ENCODE peak calls at places on chromosomes 1 and 21, in eight cellular contexts. One of them, this sample, is unnamed.

GRCh38 chr1:168288311-168289052 is 7.8 kb downstream of the TBX19 start:
- DNase-seq in GM10248: no peak
- DNase-seq in astrocyte of the spinal cord: peak; percentile 16
- DNase-seq in kidney epithelial cell: no peak
- DNase-seq in dorsolateral prefrontal cortex: no peak
- DNase-seq in HCT116: no peak
- DNase-seq in testis: no peak
- DNase-seq in cardiac muscle cell: no peak
- DNase-seq in this sample: no peak

GRCh38 chr1:43868741-43869067 is 64.9 kb upstream of the ARTN start:
- DNase-seq in GM10248: no peak
- DNase-seq in astrocyte of the spinal cord: peak; percentile 75
- DNase-seq in kidney epithelial cell: no peak
- DNase-seq in dorsolateral prefrontal cortex: no peak
- DNase-seq in HCT116: no peak
- DNase-seq in testis: peak; percentile 41
- DNase-seq in cardiac muscle cell: peak; percentile 52
- DNase-seq in this sample: no peak

GRCh38 chr1:7042322-7043231 is 257.3 kb downstream of the CAMTA1 start:
- DNase-seq in GM10248: peak; percentile 72
- DNase-seq in astrocyte of the spinal cord: peak; percentile 42
- DNase-seq in kidney epithelial cell: no peak
- DNase-seq in dorsolateral prefrontal cortex: no peak
- DNase-seq in HCT116: peak; percentile 10
- DNase-seq in testis: peak; percentile 46
- DNase-seq in cardiac muscle cell: peak; percentile 45
- DNase-seq in this sample: no peak

GRCh38 chr1:85550784-85551516 is 29.6 kb upstream of the CCN1 start:
- DNase-seq in GM10248: no peak
- DNase-seq in astrocyte of the spinal cord: peak; percentile 84
- DNase-seq in kidney epithelial cell: peak; percentile 73
- DNase-seq in dorsolateral prefrontal cortex: no peak
- DNase-seq in HCT116: no peak
- DNase-seq in testis: no peak
- DNase-seq in cardiac muscle cell: no peak
- DNase-seq in this sample: no peak

GRCh38 chr1:53061859-53062714 is at the start of gene PODN:
- DNase-seq in GM10248: peak; percentile 31
- DNase-seq in astrocyte of the spinal cord: no peak
- DNase-seq in kidney epithelial cell: no peak
- DNase-seq in dorsolateral prefrontal cortex: no peak
- DNase-seq in HCT116: no peak
- DNase-seq in testis: peak; percentile 71
- DNase-seq in cardiac muscle cell: peak; percentile 54
- DNase-seq in this sample: peak; percentile 26

GRCh38 chr1:76267631-76268030 is 193.1 kb downstream of the ST6GALNAC3 start:
- DNase-seq in GM10248: no peak
- DNase-seq in astrocyte of the spinal cord: no peak
- DNase-seq in kidney epithelial cell: no peak
- DNase-seq in dorsolateral prefrontal cortex: no peak
- DNase-seq in HCT116: no peak
- DNase-seq in testis: no peak
- DNase-seq in cardiac muscle cell: no peak
- DNase-seq in this sample: no peak

GRCh38 chr1:169312084-169312954 is 55.3 kb downstream of the NME7 start:
- DNase-seq in GM10248: peak; percentile 10
- DNase-seq in astrocyte of the spinal cord: peak; percentile 96
- DNase-seq in kidney epithelial cell: peak; percentile 96
- DNase-seq in dorsolateral prefrontal cortex: no peak
- DNase-seq in HCT116: peak; percentile 90
- DNase-seq in testis: no peak
- DNase-seq in cardiac muscle cell: no peak
- DNase-seq in this sample: peak; percentile 69

GRCh38 chr1:34408011-34408410 is 231.3 kb downstream of the C1orf94 start:
- DNase-seq in GM10248: no peak
- DNase-seq in astrocyte of the spinal cord: no peak
- DNase-seq in kidney epithelial cell: no peak
- DNase-seq in dorsolateral prefrontal cortex: no peak
- DNase-seq in HCT116: no peak
- DNase-seq in testis: peak; percentile 48
- DNase-seq in cardiac muscle cell: no peak
- DNase-seq in this sample: no peak

GRCh38 chr21:33234618-33235520 is 5.1 kb downstream of the IFNAR2 start:
- DNase-seq in GM10248: no peak
- DNase-seq in astrocyte of the spinal cord: no peak
- DNase-seq in kidney epithelial cell: no peak
- DNase-seq in dorsolateral prefrontal cortex: no peak
- DNase-seq in HCT116: no peak
- DNase-seq in testis: no peak
- DNase-seq in cardiac muscle cell: no peak
- DNase-seq in this sample: peak; percentile 59

GRCh38 chr1:27602510-27603319 is 1.2 kb downstream of the AHDC1 start:
- DNase-seq in GM10248: peak; percentile 54
- DNase-seq in astrocyte of the spinal cord: no peak
- DNase-seq in kidney epithelial cell: no peak
- DNase-seq in dorsolateral prefrontal cortex: no peak
- DNase-seq in HCT116: no peak
- DNase-seq in testis: no peak
- DNase-seq in cardiac muscle cell: peak; percentile 58
- DNase-seq in this sample: peak; percentile 48

GRCh38 chr1:81894867-81895266 is 94.1 kb downstream of the ADGRL2 start:
- DNase-seq in GM10248: no peak
- DNase-seq in astrocyte of the spinal cord: no peak
- DNase-seq in kidney epithelial cell: no peak
- DNase-seq in dorsolateral prefrontal cortex: no peak
- DNase-seq in HCT116: no peak
- DNase-seq in testis: no peak
- DNase-seq in cardiac muscle cell: no peak
- DNase-seq in this sample: no peak

GRCh38 chr1:39170731-39171375 is 33.6 kb upstream of the MACF1 start:
- DNase-seq in GM10248: no peak
- DNase-seq in astrocyte of the spinal cord: no peak
- DNase-seq in kidney epithelial cell: no peak
- DNase-seq in dorsolateral prefrontal cortex: no peak
- DNase-seq in HCT116: no peak
- DNase-seq in testis: no peak
- DNase-seq in cardiac muscle cell: peak; percentile 73
- DNase-seq in this sample: no peak

GRCh38 chr1:156748670-156749428 is 2.6 kb downstream of the HDGF start:
- DNase-seq in GM10248: no peak
- DNase-seq in astrocyte of the spinal cord: no peak
- DNase-seq in kidney epithelial cell: no peak
- DNase-seq in dorsolateral prefrontal cortex: no peak
- DNase-seq in HCT116: no peak
- DNase-seq in testis: peak; percentile 67
- DNase-seq in cardiac muscle cell: peak; percentile 57
- DNase-seq in this sample: no peak

GRCh38 chr1:161956097-161956496 is 67.6 kb downstream of the OLFML2B start:
- DNase-seq in GM10248: no peak
- DNase-seq in astrocyte of the spinal cord: peak; percentile 34
- DNase-seq in kidney epithelial cell: no peak
- DNase-seq in dorsolateral prefrontal cortex: no peak
- DNase-seq in HCT116: no peak
- DNase-seq in testis: no peak
- DNase-seq in cardiac muscle cell: no peak
- DNase-seq in this sample: no peak

GRCh38 chr1:93616996-93617669 is 64.5 kb downstream of the BCAR3 start:
- DNase-seq in GM10248: no peak
- DNase-seq in astrocyte of the spinal cord: no peak
- DNase-seq in kidney epithelial cell: no peak
- DNase-seq in dorsolateral prefrontal cortex: peak; percentile 52
- DNase-seq in HCT116: no peak
- DNase-seq in testis: no peak
- DNase-seq in cardiac muscle cell: no peak
- DNase-seq in this sample: no peak

GRCh38 chr1:40435876-40436275 is 14.4 kb upstream of the ZFP69B start:
- DNase-seq in GM10248: no peak
- DNase-seq in astrocyte of the spinal cord: no peak
- DNase-seq in kidney epithelial cell: no peak
- DNase-seq in dorsolateral prefrontal cortex: no peak
- DNase-seq in HCT116: no peak
- DNase-seq in testis: no peak
- DNase-seq in cardiac muscle cell: no peak
- DNase-seq in this sample: no peak

GRCh38 chr1:216221260-216221700 is 202.0 kb downstream of the USH2A start:
- DNase-seq in GM10248: peak; percentile 28
- DNase-seq in astrocyte of the spinal cord: peak; percentile 87
- DNase-seq in kidney epithelial cell: peak; percentile 42
- DNase-seq in dorsolateral prefrontal cortex: peak; percentile 51
- DNase-seq in HCT116: peak; percentile 7
- DNase-seq in testis: peak; percentile 66
- DNase-seq in cardiac muscle cell: peak; percentile 82
- DNase-seq in this sample: peak; percentile 24

GRCh38 chr1:166840309-166841302 is 1.3 kb downstream of the POGK start:
- DNase-seq in GM10248: no peak
- DNase-seq in astrocyte of the spinal cord: peak; percentile 10
- DNase-seq in kidney epithelial cell: no peak
- DNase-seq in dorsolateral prefrontal cortex: no peak
- DNase-seq in HCT116: no peak
- DNase-seq in testis: no peak
- DNase-seq in cardiac muscle cell: peak; percentile 87
- DNase-seq in this sample: no peak

GRCh38 chr1:184854456-184855180 is 100.0 kb upstream of the EDEM3 start:
- DNase-seq in GM10248: no peak
- DNase-seq in astrocyte of the spinal cord: peak; percentile 64
- DNase-seq in kidney epithelial cell: peak; percentile 7
- DNase-seq in dorsolateral prefrontal cortex: no peak
- DNase-seq in HCT116: no peak
- DNase-seq in testis: no peak
- DNase-seq in cardiac muscle cell: no peak
- DNase-seq in this sample: no peak

GRCh38 chr1:167060141-167061072 is 29.8 kb downstream of the GPA33 start:
- DNase-seq in GM10248: no peak
- DNase-seq in astrocyte of the spinal cord: peak; percentile 14
- DNase-seq in kidney epithelial cell: no peak
- DNase-seq in dorsolateral prefrontal cortex: no peak
- DNase-seq in HCT116: no peak
- DNase-seq in testis: no peak
- DNase-seq in cardiac muscle cell: no peak
- DNase-seq in this sample: no peak

GRCh38 chr21:35933466-35933865 is 126.9 kb downstream of the SETD4 start:
- DNase-seq in GM10248: no peak
- DNase-seq in astrocyte of the spinal cord: peak; percentile 87
- DNase-seq in kidney epithelial cell: peak; percentile 78
- DNase-seq in dorsolateral prefrontal cortex: no peak
- DNase-seq in HCT116: peak; percentile 36
- DNase-seq in testis: peak; percentile 54
- DNase-seq in cardiac muscle cell: no peak
- DNase-seq in this sample: no peak
- TF ChIP-seq CTCF in GM10248: no peak
- TF ChIP-seq CTCF in astrocyte of the spinal cord: peak; percentile 42
- TF ChIP-seq CTCF in kidney epithelial cell: peak; percentile 46
- TF ChIP-seq CTCF in dorsolateral prefrontal cortex: peak; percentile 15
- TF ChIP-seq CTCF in HCT116: peak; percentile 44
- TF ChIP-seq CTCF in testis: no peak
- TF ChIP-seq CTCF in cardiac muscle cell: peak; percentile 46
- TF ChIP-seq CTCF in this sample: no peak

DNA sequence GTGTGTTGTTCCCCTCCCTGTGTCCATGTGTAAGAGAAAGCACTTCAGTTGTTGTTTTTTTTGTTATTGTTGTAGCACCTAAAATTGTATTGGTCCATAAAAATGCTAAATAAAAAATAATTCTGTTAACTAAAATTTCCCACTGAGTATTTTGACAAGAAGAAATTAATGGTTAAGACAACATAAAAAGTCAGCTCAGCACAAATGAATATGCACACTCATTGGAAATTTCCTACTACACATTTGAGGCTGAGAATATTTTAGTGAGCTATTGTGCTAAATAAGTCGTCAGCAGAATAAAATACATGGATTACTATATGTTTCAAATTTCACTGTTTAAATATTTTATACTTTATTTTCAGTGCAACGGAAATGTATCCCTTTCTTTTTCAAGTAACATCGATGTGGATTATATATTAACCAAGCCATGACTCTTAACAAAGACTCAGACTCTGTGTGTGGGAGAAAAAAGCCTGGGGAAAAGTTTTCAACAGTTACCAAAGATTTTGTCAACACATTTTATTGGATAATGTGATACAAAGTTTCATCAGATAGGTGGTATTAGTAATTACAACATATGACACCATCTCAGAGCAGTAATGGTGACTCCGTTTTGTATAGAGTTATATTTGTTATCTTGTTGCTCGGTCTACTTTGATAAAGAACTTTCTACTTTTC is 63.4 kb downstream of the LYPLAL1 start:
- DNase-seq in GM10248: no peak
- DNase-seq in astrocyte of the spinal cord: no peak
- DNase-seq in kidney epithelial cell: peak; percentile 31
- DNase-seq in dorsolateral prefrontal cortex: no peak
- DNase-seq in HCT116: no peak
- DNase-seq in testis: no peak
- DNase-seq in cardiac muscle cell: no peak
- DNase-seq in this sample: no peak
- TF ChIP-seq CTCF in GM10248: no peak
- TF ChIP-seq CTCF in astrocyte of the spinal cord: no peak
- TF ChIP-seq CTCF in kidney epithelial cell: no peak
- TF ChIP-seq CTCF in dorsolateral prefrontal cortex: no peak
- TF ChIP-seq CTCF in HCT116: no peak
- TF ChIP-seq CTCF in testis: no peak
- TF ChIP-seq CTCF in cardiac muscle cell: no peak
- TF ChIP-seq CTCF in this sample: no peak

GRCh38 chr21:36706951-36707762 is 8.2 kb downstream of the SIM2 start:
- DNase-seq in GM10248: no peak
- DNase-seq in astrocyte of the spinal cord: no peak
- DNase-seq in kidney epithelial cell: no peak
- DNase-seq in dorsolateral prefrontal cortex: peak; percentile 28
- DNase-seq in HCT116: no peak
- DNase-seq in testis: no peak
- DNase-seq in cardiac muscle cell: peak; percentile 52
- DNase-seq in this sample: no peak
- TF ChIP-seq CTCF in GM10248: no peak
- TF ChIP-seq CTCF in astrocyte of the spinal cord: peak; percentile 29
- TF ChIP-seq CTCF in kidney epithelial cell: no peak
- TF ChIP-seq CTCF in dorsolateral prefrontal cortex: no peak
- TF ChIP-seq CTCF in HCT116: no peak
- TF ChIP-seq CTCF in testis: no peak
- TF ChIP-seq CTCF in cardiac muscle cell: peak; percentile 29
- TF ChIP-seq CTCF in this sample: no peak

GRCh38 chr1:77828098-77828497 is 48.6 kb downstream of the MIGA1 start:
- DNase-seq in GM10248: no peak
- DNase-seq in astrocyte of the spinal cord: no peak
- DNase-seq in kidney epithelial cell: no peak
- DNase-seq in dorsolateral prefrontal cortex: no peak
- DNase-seq in HCT116: no peak
- DNase-seq in testis: no peak
- DNase-seq in cardiac muscle cell: no peak
- DNase-seq in this sample: no peak
- TF ChIP-seq CTCF in GM10248: no peak
- TF ChIP-seq CTCF in astrocyte of the spinal cord: no peak
- TF ChIP-seq CTCF in kidney epithelial cell: no peak
- TF ChIP-seq CTCF in dorsolateral prefrontal cortex: no peak
- TF ChIP-seq CTCF in HCT116: no peak
- TF ChIP-seq CTCF in testis: no peak
- TF ChIP-seq CTCF in cardiac muscle cell: no peak
- TF ChIP-seq CTCF in this sample: no peak

This sample was measured in activated CD8-positive, alpha-beta T cell treated with anti-CD3 and anti-CD28 coated beads for 36 hours.